ENCODE peak calls at places on chromosomes 16 and 17, in eight cellular contexts. Z, O, E, S, R, F, D and W are unnamed samples. For H3K4me1 and H3K36me3, the result is how much of the 10 kb centered on the place peaks cover.

GRCh38 chr17:67132366-67132765 is 88.0 kb downstream of the CACNG1 start:
- DNase-seq in D (no peak), S (no peak), F (no peak), R (no peak), O (no peak), Z (no peak), E (no peak), W (peak)

GRCh38 chr17:47802341-47803022 is 19.1 kb downstream of the OSBPL7 start:
- DNase-seq in R (no peak), O (peak), S (peak), F (no peak), Z (no peak), D (peak), E (peak), W (peak)

GRCh38 chr16:66534376-66534799 is 15.5 kb downstream of the TK2 start:
- DNase-seq in O (no peak), F (no peak), S (no peak), R (no peak), E (no peak), D (peak), Z (no peak), W (no peak)

GRCh38 chr16:50884066-50884860 is 142.4 kb downstream of the CYLD start:
- DNase-seq in O (peak), Z (no peak), S (no peak), F (no peak), D (no peak), E (no peak), R (no peak), W (peak)

GRCh38 chr16:4316732-4317461 is 1.0 kb downstream of the GLIS2 start:
- DNase-seq in D (peak), R (peak), O (no peak), Z (no peak), E (peak), S (peak), F (peak), W (no peak)

GRCh38 chr17:27379863-27380533 is 76.2 kb upstream of the KSR1 start:
- DNase-seq in E (peak), Z (no peak), S (peak), R (peak), O (no peak), D (peak), F (peak), W (peak)

GRCh38 chr17:62562656-62563055 is 64.8 kb upstream of the MRC2 start:
- DNase-seq in O (peak), S (peak), E (peak), R (no peak), D (peak), Z (no peak), F (no peak), W (no peak)

GRCh38 chr16:89972244-89973234 is 24.0 kb downstream of the DEF8 start:
- DNase-seq in D (peak), S (peak), F (peak), O (peak), Z (peak), E (peak), R (peak), W (peak)

GRCh38 chr17:39603304-39604016 is 4.3 kb downstream of the NEUROD2 start:
- DNase-seq in F (no peak), S (no peak), O (no peak), D (no peak), Z (no peak), R (no peak), E (peak), W (no peak)

GRCh38 chr17:44315760-44316731 is 7.6 kb downstream of the RUNDC3A start:
- DNase-seq in R (no peak), Z (no peak), S (no peak), D (no peak), F (no peak), E (no peak), O (no peak), W (no peak)

GRCh38 chr17:42809250-42809649 is 10.6 kb downstream of the CNTD1 start:
- DNase-seq in E (peak), R (no peak), S (peak), F (no peak), O (no peak), D (no peak), Z (no peak), W (no peak)

GRCh38 chr16:24610421-24610765 is 71.0 kb downstream of the RBBP6 start:
- DNase-seq in F (peak), S (peak), R (no peak), D (no peak), O (peak), Z (no peak), E (peak), W (peak)

GRCh38 chr16:10579965-10580918 is at the start of gene EMP2:
- DNase-seq in Z (peak), F (peak), S (peak), E (peak), R (peak), O (peak), D (peak), W (peak)

GRCh38 chr17:77400445-77400870 is 259.7 kb downstream of the SEC14L1 start:
- DNase-seq in F (peak), O (peak), D (no peak), Z (no peak), E (no peak), S (peak), R (peak), W (peak)

GRCh38 chr17:5941258-5941657 is 128.9 kb upstream of the WSCD1 start:
- DNase-seq in F (no peak), E (no peak), D (no peak), R (no peak), S (no peak), O (no peak), Z (no peak), W (no peak)

GRCh38 chr17:78176548-78177025 is 8.2 kb downstream of the SYNGR2 start:
- DNase-seq in O (peak), D (peak), S (peak), E (peak), R (peak), Z (no peak), F (peak), W (peak)

GRCh38 chr17:223723-224471 is 42.4 kb upstream of the DOC2B start:
- DNase-seq in F (no peak), Z (no peak), S (no peak), E (no peak), O (no peak), D (no peak), R (no peak), W (no peak)

GRCh38 chr17:39400547-39401411 is 647 bp downstream of the FBXL20 start:
- DNase-seq in E (peak), S (peak), O (no peak), R (peak), D (peak), F (peak), Z (no peak), W (peak)

GRCh38 chr16:10367616-10368188 is 18.2 kb upstream of the ATF7IP2 start:
- DNase-seq in F (no peak), D (no peak), E (no peak), O (no peak), S (no peak), Z (no peak), R (no peak), W (no peak)

DNA sequence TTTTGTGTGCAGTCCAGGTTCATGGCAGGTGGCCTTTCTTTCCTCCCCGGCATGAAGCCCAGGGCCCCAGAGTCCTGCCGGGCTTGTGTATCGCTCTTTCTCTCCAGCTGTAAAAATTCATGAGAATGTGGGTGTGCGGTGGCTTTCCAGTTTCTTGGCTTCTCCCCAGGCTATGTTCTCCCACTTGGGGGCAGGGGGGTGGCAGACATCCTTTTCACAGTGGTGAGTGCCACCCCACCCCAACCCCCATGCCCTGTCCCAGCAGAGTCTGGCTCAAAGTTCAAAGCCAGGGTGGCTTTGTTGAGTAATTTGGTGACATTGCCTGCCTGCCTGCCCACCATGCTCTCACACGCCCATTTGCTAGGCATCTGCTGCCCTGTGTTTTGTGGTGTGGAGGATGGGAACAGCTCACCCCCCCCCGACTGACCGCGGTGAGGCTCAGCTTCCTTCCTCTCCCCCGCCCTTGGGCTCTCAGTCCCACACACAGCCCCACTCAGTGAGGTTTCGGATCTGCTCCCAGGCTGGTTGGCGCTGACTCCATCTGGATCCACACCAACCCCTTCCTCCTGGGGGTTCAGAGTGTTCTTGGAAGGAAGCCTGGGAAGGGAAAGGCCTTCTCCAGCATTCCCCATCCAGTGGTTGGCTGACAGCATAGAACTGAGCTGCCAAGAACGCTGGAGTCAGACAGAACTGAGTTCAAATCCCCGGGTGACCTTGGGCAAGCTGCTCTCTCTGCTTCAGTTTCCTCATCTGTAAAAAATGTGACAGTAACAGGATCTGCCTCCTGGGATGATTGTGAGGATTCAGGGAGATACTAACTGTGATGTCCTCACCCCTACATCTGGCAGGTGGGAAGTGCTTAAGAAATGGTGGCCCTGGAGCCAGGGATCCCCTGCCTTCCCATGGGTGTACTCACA is 36.1 kb downstream of the CHD9 start:
- DNase-seq in F (peak), R (peak), D (peak), Z (peak), S (peak), E (peak), O (peak), W (no peak)
- H3K4me1 ChIP-seq in F (half or more), R (under half), D (under half), Z (half or more), S (under half), E (under half), O (half or more), W (under half)

GRCh38 chr17:80380068-80381061 is 34.6 kb upstream of the ENDOV start:
- DNase-seq in S (no peak), Z (no peak), D (no peak), R (no peak), F (no peak), E (no peak), O (no peak), W (no peak)

GRCh38 chr17:80379348-80379747 is 35.6 kb upstream of the ENDOV start:
- DNase-seq in F (no peak), O (no peak), S (no peak), D (no peak), E (no peak), R (no peak), Z (no peak), W (no peak)

GRCh38 chr17:80376531-80376930 is 38.4 kb upstream of the ENDOV start:
- DNase-seq in S (no peak), Z (no peak), O (no peak), D (no peak), E (no peak), F (no peak), R (peak), W (no peak)

GRCh38 chr17:80375186-80375585 is 39.8 kb upstream of the ENDOV start:
- DNase-seq in O (no peak), Z (no peak), S (no peak), R (no peak), D (no peak), F (no peak), E (no peak), W (no peak)

GRCh38 chr17:80377798-80378197 is 37.2 kb upstream of the ENDOV start:
- DNase-seq in F (no peak), S (no peak), E (no peak), Z (no peak), R (peak), D (no peak), O (no peak), W (no peak)
- H3K36me3 ChIP-seq in F (under half), S (half or more), E (under half), Z (half or more), R (half or more), D (under half), O (half or more), W (half or more)

DNA sequence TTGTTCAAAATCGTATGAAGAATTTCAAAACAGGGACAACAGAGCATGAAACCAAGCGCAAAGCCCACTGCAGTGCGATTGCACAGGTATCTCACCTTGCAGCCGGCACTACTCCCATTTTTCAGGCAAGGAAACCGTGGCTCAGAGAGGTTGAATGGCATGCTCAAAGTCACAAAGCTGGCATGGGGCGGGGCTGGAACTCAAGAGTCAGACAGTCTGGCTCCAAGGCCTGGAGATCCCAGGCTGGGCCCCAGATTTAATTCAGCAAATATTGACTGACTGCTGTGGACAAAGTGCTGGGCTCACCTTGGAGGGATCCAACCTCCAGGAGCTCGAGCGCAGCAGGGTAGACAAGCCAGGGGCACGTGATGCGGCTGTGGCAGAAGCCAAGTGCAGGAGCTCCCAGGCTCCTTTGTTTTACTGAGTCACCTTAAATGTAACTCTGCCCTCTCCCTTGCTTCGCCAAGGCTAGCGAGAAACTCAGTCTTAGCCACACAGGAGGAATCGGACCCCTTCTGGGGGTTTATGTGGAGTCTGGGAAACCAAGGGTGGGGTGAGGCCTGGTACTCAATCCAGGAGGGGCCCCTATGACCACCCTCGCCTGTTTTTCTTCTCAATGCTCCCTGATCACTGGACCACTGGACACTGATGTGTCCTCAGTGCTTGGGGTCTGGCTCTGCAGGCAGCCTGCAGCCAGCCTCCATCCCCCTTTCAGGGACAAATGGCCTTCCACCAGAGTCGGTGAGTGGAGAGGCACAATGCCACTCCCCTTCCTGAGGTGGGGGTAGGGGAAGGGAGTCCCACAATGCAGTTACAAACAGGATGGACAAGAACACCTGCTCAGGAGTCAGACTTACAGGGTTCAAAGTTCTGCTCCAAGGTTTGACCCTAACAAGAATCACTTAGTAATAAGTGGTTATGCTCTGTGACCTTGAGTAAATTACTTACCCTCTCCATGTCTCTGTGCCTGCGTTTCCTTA is 3.9 kb upstream of the SPATA20 start:
- DNase-seq in F (peak), O (no peak), D (peak), Z (no peak), S (peak), R (no peak), E (no peak), W (peak)
- H3K4me3 ChIP-seq in F (peak), O (peak), D (no peak), Z (peak), S (peak), R (no peak), E (no peak), W (peak)

DNA sequence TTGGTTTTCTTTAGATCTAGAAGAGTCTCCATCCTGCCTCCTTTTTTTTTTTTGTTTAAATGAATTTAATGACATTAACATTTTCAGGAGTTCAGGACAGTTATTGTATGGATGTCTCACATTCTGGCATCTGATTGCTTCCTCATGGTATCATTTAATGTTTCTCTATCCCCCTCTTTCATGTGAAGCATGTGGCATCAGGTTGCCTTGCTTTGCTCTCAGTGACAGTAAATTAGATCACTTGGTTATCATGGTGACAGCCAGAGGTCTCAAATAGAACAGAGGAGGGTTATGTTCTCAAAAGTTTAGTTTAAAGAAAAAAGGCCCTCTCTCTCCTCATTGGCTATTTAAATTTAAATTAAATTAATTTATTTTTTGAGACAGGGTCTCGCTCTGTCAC is 74.1 kb downstream of the WWP2 start:
- DNase-seq in D (no peak), R (no peak), S (no peak), E (no peak), Z (no peak), F (no peak), O (no peak), W (no peak)
- H3K4me1 ChIP-seq in D (under half), R (under half), S (under half), E (under half), Z (half or more), F (half or more), O (under half), W (under half)

GRCh38 chr17:63844293-63844672 is 1.8 kb upstream of the SMARCD2 start:
- DNase-seq in D (no peak), O (no peak), Z (no peak), R (no peak), S (no peak), E (no peak), F (no peak), W (no peak)

GRCh38 chr17:63842540-63843386 is at the start of gene SMARCD2:
- DNase-seq in O (peak), D (peak), F (peak), Z (peak), S (peak), R (peak), E (peak), W (peak)

GRCh38 chr17:63843387-63844292 is 1.2 kb upstream of the SMARCD2 start:
- DNase-seq in O (no peak), F (peak), D (no peak), R (peak), Z (no peak), S (peak), E (peak), W (no peak)

GRCh38 chr17:63847525-63848249 is 5.2 kb upstream of the SMARCD2 start:
- DNase-seq in Z (no peak), S (no peak), E (no peak), O (no peak), R (no peak), F (no peak), D (no peak), W (no peak)

DNA sequence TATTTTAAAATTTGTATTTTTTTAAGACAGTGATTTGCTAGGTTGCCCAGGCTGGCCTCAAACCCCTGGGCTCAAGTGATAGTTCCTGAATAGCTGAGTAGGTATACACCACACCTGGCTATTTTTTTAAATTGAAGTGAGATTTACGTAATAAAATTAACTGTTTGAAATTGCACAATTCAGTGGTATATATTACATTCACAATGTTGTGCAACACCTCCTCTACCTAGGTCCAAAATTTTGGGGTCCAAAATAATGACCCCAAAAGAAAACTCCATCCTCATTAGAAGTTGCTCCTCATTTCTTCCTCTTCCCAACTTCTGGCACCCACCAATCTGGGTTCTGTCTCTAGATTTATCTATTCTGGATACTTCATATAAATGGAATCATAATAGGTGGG is 3.0 kb upstream of the SMARCD2 start:
- DNase-seq in E (no peak), O (no peak), F (no peak), S (no peak), D (no peak), R (no peak), Z (no peak), W (no peak)
- H3K36me3 ChIP-seq in E (under half), O (under half), F (under half), S (under half), D (under half), R (under half), Z (under half), W (under half)

GRCh38 chr17:60421273-60422161 is 772 bp upstream of the CHCT1 start:
- DNase-seq in F (peak), Z (peak), S (peak), O (peak), D (peak), E (peak), R (peak), W (peak)
- H3K4me3 ChIP-seq in F (peak), Z (peak), S (peak), O (peak), D (peak), E (peak), R (peak), W (peak)

GRCh38 chr17:4582101-4582501 is 2.2 kb upstream of the SMTNL2 start:
- DNase-seq in Z (no peak), R (no peak), O (no peak), F (no peak), D (no peak), E (no peak), S (no peak), W (no peak)

GRCh38 chr17:4583796-4584124 is 569 bp upstream of the SMTNL2 start:
- DNase-seq in E (no peak), F (no peak), O (peak), S (peak), D (no peak), R (no peak), Z (no peak), W (peak)

GRCh38 chr17:4584125-4584834 is at the start of gene SMTNL2:
- DNase-seq in O (peak), Z (no peak), S (peak), F (peak), D (peak), E (no peak), R (no peak), W (peak)

GRCh38 chr17:4582691-4583090 is 1.6 kb upstream of the SMTNL2 start:
- DNase-seq in Z (no peak), O (no peak), S (no peak), D (no peak), E (no peak), F (no peak), R (no peak), W (no peak)

DNA sequence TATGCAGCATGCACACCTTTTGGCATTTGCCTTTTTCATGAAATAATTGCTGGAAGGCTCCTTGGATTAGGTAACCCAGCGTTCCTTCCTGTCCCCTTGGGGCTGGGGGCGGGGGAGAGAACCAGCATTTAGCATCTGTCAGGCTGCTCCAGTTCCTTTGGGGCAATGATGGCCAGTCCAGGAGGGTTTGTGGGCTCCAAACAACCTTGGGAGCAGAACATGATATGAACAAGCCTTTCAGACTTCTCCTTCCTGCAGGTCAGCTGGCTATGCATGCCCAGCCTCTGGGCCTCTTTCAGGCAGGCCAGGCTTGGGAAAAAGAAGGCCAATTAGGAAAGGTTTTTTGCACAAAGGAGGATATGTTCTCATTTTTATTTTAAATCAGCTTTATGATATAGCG is 1.1 kb upstream of the SMTNL2 start:
- DNase-seq in R (no peak), D (no peak), S (no peak), O (no peak), F (no peak), Z (no peak), E (no peak), W (no peak)
- H3K4me1 ChIP-seq in R (under half), D (under half), S (under half), O (under half), F (under half), Z (under half), E (under half), W (under half)